ENCODE peak calls at places on chromosomes 16 and 17, in eight cellular contexts. K is upper lobe of right lung, I is heart right ventricle, Y is colonic mucosa, P is heart left ventricle, N is neural progenitor cell, B is HepG2, W is MM.1S. Z is an unnamed sample.

GRCh38 chr17:34580685-34581445 is 1.5 kb downstream of the TMEM132E start:
- DNase-seq in K (peak), I (no peak), Y (no peak), P (no peak), N (peak), B (no peak), W (no peak), Z (no peak)

GRCh38 chr17:28811594-28812135 is 30.9 kb downstream of the FAM222B start:
- DNase-seq in K (no peak), I (no peak), Y (peak), P (no peak), N (peak), B (peak), W (peak), Z (no peak)

GRCh38 chr17:70033165-70033564 is 41.9 kb upstream of the KCNJ16 start:
- DNase-seq in K (no peak), I (no peak), Y (no peak), P (no peak), N (no peak), B (no peak), W (no peak), Z (no peak)

GRCh38 chr16:87384162-87384999 is 805 bp upstream of the FBXO31 start:
- DNase-seq in K (peak), I (no peak), Y (peak), P (peak), N (no peak), B (peak), W (no peak), Z (no peak)

GRCh38 chr16:9644258-9644657 is 538.0 kb downstream of the GRIN2A start:
- DNase-seq in K (no peak), I (no peak), Y (no peak), P (no peak), N (no peak), B (no peak), W (no peak), Z (no peak)

GRCh38 chr17:65230040-65230439 is 92.9 kb downstream of the RGS9 start:
- DNase-seq in K (no peak), I (no peak), Y (no peak), P (no peak), N (no peak), B (no peak), W (no peak), Z (no peak)

GRCh38 chr17:3400008-3400407 is 1.8 kb upstream of the OR1E1 start:
- DNase-seq in K (no peak), I (no peak), Y (no peak), P (no peak), N (no peak), B (no peak), W (no peak), Z (no peak)

GRCh38 chr17:17173921-17174320 is 32.2 kb downstream of the PLD6 start:
- DNase-seq in K (no peak), I (no peak), Y (no peak), P (no peak), N (no peak), B (no peak), W (no peak), Z (no peak)

GRCh38 chr16:19926449-19927390 is 42.1 kb upstream of the GPRC5B start:
- DNase-seq in K (no peak), I (no peak), Y (no peak), P (no peak), N (no peak), B (peak), W (no peak), Z (no peak)

GRCh38 chr17:31469959-31470358 is 78.5 kb downstream of the RAB11FIP4 start:
- DNase-seq in K (no peak), I (no peak), Y (no peak), P (no peak), N (peak), B (peak), W (no peak), Z (no peak)

GRCh38 chr17:63333869-63334268 is 112.2 kb downstream of the CYB561 start:
- DNase-seq in K (no peak), I (no peak), Y (no peak), P (no peak), N (no peak), B (no peak), W (no peak), Z (no peak)

GRCh38 chr16:73060948-73061495 is 13.1 kb upstream of the ZFHX3 start:
- DNase-seq in K (no peak), I (no peak), Y (no peak), P (no peak), N (peak), B (no peak), W (no peak), Z (no peak)

GRCh38 chr16:4386951-4387565 is 15.4 kb downstream of the VASN start:
- DNase-seq in K (no peak), I (no peak), Y (no peak), P (peak), N (no peak), B (no peak), W (no peak), Z (peak)

GRCh38 chr16:37511-37910 is 15.9 kb downstream of the POLR3K start:
- DNase-seq in K (no peak), I (no peak), Y (no peak), P (no peak), N (no peak), B (no peak), W (no peak), Z (no peak)

GRCh38 chr17:67837965-67838364 is 12.7 kb downstream of the BPTF start:
- DNase-seq in K (no peak), I (no peak), Y (no peak), P (no peak), N (no peak), B (no peak), W (no peak), Z (no peak)

GRCh38 chr16:88650749-88651275 is at the start of gene CYBA:
- DNase-seq in K (peak), I (peak), Y (peak), P (peak), N (peak), B (peak), W (peak), Z (peak)

GRCh38 chr16:64738321-64738960 is 383.4 kb downstream of the CDH11 start:
- DNase-seq in K (no peak), I (no peak), Y (no peak), P (no peak), N (no peak), B (no peak), W (no peak), Z (no peak)

GRCh38 chr17:4796550-4796915 is 569 bp downstream of the PSMB6 start:
- DNase-seq in K (no peak), I (no peak), Y (no peak), P (no peak), N (peak), B (peak), W (no peak), Z (no peak)

GRCh38 chr17:15377200-15377599 is 35.8 kb upstream of the TEKT3 start:
- DNase-seq in K (no peak), I (no peak), Y (no peak), P (no peak), N (no peak), B (no peak), W (no peak), Z (no peak)

GRCh38 chr17:43907425-43907981 is at the start of gene MPP2:
- DNase-seq in K (peak), I (peak), Y (peak), P (peak), N (peak), B (peak), W (no peak), Z (no peak)

GRCh38 chr17:82461827-82462524 is 3.4 kb downstream of the NARF start:
- DNase-seq in K (no peak), I (no peak), Y (no peak), P (no peak), N (no peak), B (peak), W (no peak), Z (no peak)

GRCh38 chr17:20307325-20307910 is 159.9 kb downstream of the LGALS9B start:
- DNase-seq in K (no peak), I (no peak), Y (no peak), P (no peak), N (no peak), B (no peak), W (peak), Z (no peak)

GRCh38 chr16:57576429-57576870 is 34.0 kb downstream of the ADGRG5 start:
- DNase-seq in K (peak), I (peak), Y (peak), P (peak), N (peak), B (peak), W (peak), Z (peak)

GRCh38 chr16:608019-608418 is 18.2 kb downstream of the RAB40C start:
- DNase-seq in K (no peak), I (no peak), Y (no peak), P (no peak), N (no peak), B (no peak), W (no peak), Z (no peak)

GRCh38 chr16:71883849-71884638 is at the start of gene ZNF821:
- DNase-seq in K (peak), I (peak), Y (peak), P (peak), N (peak), B (peak), W (peak), Z (peak)

GRCh38 chr16:306911-307370 is 24.0 kb downstream of the PDIA2 start:
- DNase-seq in K (no peak), I (no peak), Y (no peak), P (no peak), N (no peak), B (no peak), W (peak), Z (peak)

GRCh38 chr16:46923513-46924295 is 39.5 kb downstream of the GPT2 start:
- DNase-seq in K (no peak), I (no peak), Y (no peak), P (no peak), N (no peak), B (no peak), W (no peak), Z (peak)

GRCh38 chr16:86667035-86667434 is 88.7 kb downstream of the FOXL1 start:
- DNase-seq in K (no peak), I (peak), Y (no peak), P (peak), N (no peak), B (no peak), W (no peak), Z (no peak)

GRCh38 chr17:60630352-60630751 is 30.4 kb downstream of the PPM1D start:
- DNase-seq in K (no peak), I (peak), Y (no peak), P (no peak), N (no peak), B (no peak), W (no peak), Z (no peak)

GRCh38 chr17:81514735-81515529 is 2.3 kb upstream of the ACTG1 start:
- DNase-seq in K (peak), I (peak), Y (peak), P (peak), N (peak), B (peak), W (peak), Z (peak)

GRCh38 chr16:24015923-24016322 is 180.1 kb downstream of the PRKCB start:
- DNase-seq in K (no peak), I (no peak), Y (no peak), P (no peak), N (no peak), B (no peak), W (no peak), Z (no peak)

GRCh38 chr16:24010440-24011089 is 174.8 kb downstream of the PRKCB start:
- DNase-seq in K (peak), I (peak), Y (peak), P (peak), N (peak), B (peak), W (peak), Z (peak)

GRCh38 chr16:24013054-24013636 is 177.4 kb downstream of the PRKCB start:
- DNase-seq in K (no peak), I (no peak), Y (no peak), P (no peak), N (no peak), B (no peak), W (no peak), Z (no peak)

GRCh38 chr16:24011237-24011636 is 175.5 kb downstream of the PRKCB start:
- DNase-seq in K (no peak), I (no peak), Y (no peak), P (no peak), N (no peak), B (no peak), W (no peak), Z (no peak)

GRCh38 chr16:24013733-24014645 is 178.2 kb downstream of the PRKCB start:
- DNase-seq in K (no peak), I (peak), Y (peak), P (peak), N (no peak), B (no peak), W (peak), Z (no peak)
- H3K4me3 ChIP-seq in K (no peak), I (no peak), Y (no peak), P (no peak), N (no peak), B (no peak), W (peak), Z (no peak)

DNA sequence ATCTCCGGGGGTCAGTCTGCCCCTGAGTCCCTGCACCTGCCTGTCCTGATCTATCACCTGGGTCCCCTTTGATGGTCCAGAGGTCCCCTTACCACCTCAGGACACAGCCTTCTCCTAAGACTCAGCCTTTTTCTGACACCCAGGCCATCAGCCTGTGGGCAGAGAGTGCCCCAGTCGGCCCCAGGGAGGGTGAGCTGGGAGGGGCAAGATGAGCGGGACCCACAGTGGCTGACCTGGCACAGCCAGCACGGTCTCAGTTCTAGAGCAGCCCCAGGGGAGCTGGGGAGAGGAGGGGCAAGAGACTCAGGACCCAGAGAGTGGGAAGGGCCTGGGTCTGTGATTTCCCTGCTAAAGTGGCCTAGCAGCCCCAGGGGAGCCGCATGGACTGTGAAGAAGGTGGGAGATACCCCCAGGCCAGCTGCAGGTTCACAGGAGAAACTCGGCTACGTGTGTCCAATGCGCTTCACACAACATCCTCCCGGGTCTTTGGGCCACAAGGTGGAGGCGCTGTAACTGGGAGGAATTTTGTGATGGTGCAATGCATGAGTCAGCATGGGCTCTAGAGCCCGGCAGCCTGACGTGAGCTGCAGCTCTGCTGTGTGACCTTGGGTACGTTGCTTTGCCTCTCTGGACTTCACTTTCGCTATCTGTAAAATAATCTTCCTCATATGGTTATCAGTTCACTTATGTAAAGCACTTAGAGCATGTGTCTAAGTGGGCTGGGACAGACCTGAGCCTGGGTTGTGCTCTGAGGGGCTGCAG is 67.2 kb upstream of the LHX1 start:
- DNase-seq in K (no peak), I (no peak), Y (no peak), P (no peak), N (no peak), B (no peak), W (no peak), Z (peak)
- TF ChIP-seq CTCF in K (no peak), I (no peak), Y (no peak), P (no peak), N (no peak), B (no peak), W (no peak), Z (no peak)

GRCh38 chr17:42514279-42514678 is 21.8 kb upstream of the NAGLU start:
- DNase-seq in K (no peak), I (no peak), Y (no peak), P (no peak), N (no peak), B (no peak), W (no peak), Z (no peak)

GRCh38 chr17:42513686-42514085 is 22.4 kb upstream of the NAGLU start:
- DNase-seq in K (no peak), I (no peak), Y (no peak), P (no peak), N (no peak), B (no peak), W (no peak), Z (no peak)

GRCh38 chr17:42509916-42510315 is 26.1 kb upstream of the NAGLU start:
- DNase-seq in K (no peak), I (no peak), Y (no peak), P (no peak), N (no peak), B (no peak), W (no peak), Z (no peak)

GRCh38 chr17:42512733-42513251 is 23.2 kb upstream of the NAGLU start:
- DNase-seq in K (no peak), I (no peak), Y (no peak), P (no peak), N (no peak), B (no peak), W (no peak), Z (no peak)

DNA sequence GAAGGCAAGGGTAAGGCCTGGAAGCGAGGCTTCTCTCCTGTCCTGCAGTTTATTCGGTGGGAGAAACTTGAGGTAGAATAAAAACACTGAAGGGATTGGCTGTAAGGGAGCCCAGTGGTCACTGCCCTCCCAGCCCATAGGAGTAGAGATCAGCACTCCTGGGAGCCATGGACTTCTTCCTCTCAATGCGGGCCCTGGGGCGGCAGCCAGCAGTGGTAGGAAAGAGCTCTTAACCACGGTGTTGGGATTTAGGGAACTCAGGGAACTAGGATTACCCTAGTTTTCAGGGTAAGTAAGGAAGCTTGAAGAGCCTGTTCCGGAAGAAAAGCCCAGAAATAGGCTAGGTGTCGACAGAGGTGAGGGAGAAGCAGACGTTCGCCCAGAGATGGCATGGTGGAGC is 23.8 kb upstream of the NAGLU start:
- DNase-seq in K (no peak), I (no peak), Y (no peak), P (no peak), N (no peak), B (no peak), W (no peak), Z (no peak)
- H3K27ac ChIP-seq in K (no peak), I (peak), Y (no peak), P (peak), N (no peak), B (no peak), W (no peak), Z (peak)

GRCh38 chr17:39636587-39636926 is 387 bp upstream of the STARD3 start:
- DNase-seq in K (no peak), I (no peak), Y (no peak), P (no peak), N (no peak), B (no peak), W (no peak), Z (no peak)
- H3K4me3 ChIP-seq in K (peak), I (peak), Y (peak), P (peak), N (peak), B (peak), W (peak), Z (peak)